ENCODE peak calls at places on chromosome 21, in five cellular contexts. One of them, this sample, is unnamed. For H3K9me3 and H3K27me3, the result is how much of the 10 kb centered on the place peaks cover.

GRCh38 chr21:45091540-45092322 is 17.4 kb downstream of the ADARB1 start:
- DNase-seq in neuronal stem cell: no peak
- DNase-seq in upper lobe of right lung: no peak
- DNase-seq in tibial artery: no peak
- DNase-seq in Peyer's patch: no peak
- DNase-seq in this sample: no peak

GRCh38 chr21:36902793-36903192 is 63.7 kb downstream of the HLCS start:
- DNase-seq in upper lobe of right lung: no peak
- DNase-seq in Peyer's patch: no peak
- DNase-seq in neuronal stem cell: no peak
- DNase-seq in tibial artery: no peak
- DNase-seq in this sample: no peak

GRCh38 chr21:45412909-45413581 is 8.1 kb downstream of the COL18A1 start:
- DNase-seq in Peyer's patch: no peak
- DNase-seq in tibial artery: peak
- DNase-seq in upper lobe of right lung: no peak
- DNase-seq in neuronal stem cell: no peak
- DNase-seq in this sample: peak

GRCh38 chr21:37435719-37436118 is 69.1 kb downstream of the DYRK1A start:
- DNase-seq in neuronal stem cell: no peak
- DNase-seq in tibial artery: no peak
- DNase-seq in Peyer's patch: no peak
- DNase-seq in upper lobe of right lung: no peak
- DNase-seq in this sample: no peak

GRCh38 chr21:20551939-20552338 is 446.3 kb upstream of the NCAM2 start:
- DNase-seq in neuronal stem cell: no peak
- DNase-seq in tibial artery: no peak
- DNase-seq in upper lobe of right lung: no peak
- DNase-seq in Peyer's patch: no peak
- DNase-seq in this sample: no peak

GRCh38 chr21:34639882-34640788 is 25.2 kb upstream of the RCAN1 start:
- DNase-seq in neuronal stem cell: no peak
- DNase-seq in tibial artery: no peak
- DNase-seq in Peyer's patch: no peak
- DNase-seq in upper lobe of right lung: no peak
- DNase-seq in this sample: peak

GRCh38 chr21:28447453-28447852 is 545.2 kb downstream of the LTN1 start:
- DNase-seq in neuronal stem cell: no peak
- DNase-seq in Peyer's patch: no peak
- DNase-seq in upper lobe of right lung: no peak
- DNase-seq in tibial artery: no peak
- DNase-seq in this sample: no peak

GRCh38 chr21:29372063-29372802 is 73.5 kb downstream of the BACH1 start:
- DNase-seq in tibial artery: no peak
- DNase-seq in upper lobe of right lung: no peak
- DNase-seq in Peyer's patch: no peak
- DNase-seq in neuronal stem cell: peak
- DNase-seq in this sample: peak

GRCh38 chr21:29829514-29830255 is 110.1 kb downstream of the GRIK1 start:
- DNase-seq in upper lobe of right lung: no peak
- DNase-seq in neuronal stem cell: no peak
- DNase-seq in tibial artery: no peak
- DNase-seq in Peyer's patch: no peak
- DNase-seq in this sample: no peak

GRCh38 chr21:33642896-33643657 is 776 bp downstream of the ITSN1 start:
- DNase-seq in Peyer's patch: peak
- DNase-seq in neuronal stem cell: no peak
- DNase-seq in upper lobe of right lung: peak
- DNase-seq in tibial artery: peak
- DNase-seq in this sample: no peak

GRCh38 chr21:35649186-35649585 is 411.1 kb downstream of the SETD4 start:
- DNase-seq in upper lobe of right lung: no peak
- DNase-seq in tibial artery: no peak
- DNase-seq in neuronal stem cell: no peak
- DNase-seq in Peyer's patch: no peak
- DNase-seq in this sample: no peak

GRCh38 chr21:26506951-26507350 is 66.1 kb downstream of the CYYR1 start:
- DNase-seq in upper lobe of right lung: no peak
- DNase-seq in neuronal stem cell: no peak
- DNase-seq in Peyer's patch: no peak
- DNase-seq in tibial artery: no peak
- DNase-seq in this sample: no peak

GRCh38 chr21:38228115-38228514 is 28.7 kb upstream of the KCNJ15 start:
- DNase-seq in Peyer's patch: no peak
- DNase-seq in upper lobe of right lung: no peak
- DNase-seq in tibial artery: no peak
- DNase-seq in neuronal stem cell: no peak
- DNase-seq in this sample: no peak

GRCh38 chr21:45644041-45644906 is 749 bp downstream of the PCBP3 start:
- DNase-seq in upper lobe of right lung: no peak
- DNase-seq in tibial artery: no peak
- DNase-seq in neuronal stem cell: peak
- DNase-seq in Peyer's patch: peak
- DNase-seq in this sample: peak

GRCh38 chr21:45387506-45387905 is 17.5 kb upstream of the COL18A1 start:
- DNase-seq in neuronal stem cell: no peak
- DNase-seq in Peyer's patch: peak
- DNase-seq in tibial artery: no peak
- DNase-seq in upper lobe of right lung: peak
- DNase-seq in this sample: no peak

GRCh38 chr21:33254766-33255165 is 11.4 kb upstream of the IL10RB start:
- DNase-seq in upper lobe of right lung: no peak
- DNase-seq in neuronal stem cell: no peak
- DNase-seq in Peyer's patch: no peak
- DNase-seq in tibial artery: no peak
- DNase-seq in this sample: no peak

GRCh38 chr21:39670741-39671140 is 58.0 kb downstream of the B3GALT5 start:
- DNase-seq in Peyer's patch: no peak
- DNase-seq in neuronal stem cell: no peak
- DNase-seq in tibial artery: no peak
- DNase-seq in upper lobe of right lung: no peak
- DNase-seq in this sample: no peak

GRCh38 chr21:41681336-41681801 is 85.5 kb downstream of the RIPK4 start:
- DNase-seq in upper lobe of right lung: peak
- DNase-seq in Peyer's patch: peak
- DNase-seq in neuronal stem cell: no peak
- DNase-seq in tibial artery: peak
- DNase-seq in this sample: no peak

GRCh38 chr21:26958792-26959191 is 8.1 kb downstream of the ADAMTS5 start:
- DNase-seq in tibial artery: no peak
- DNase-seq in neuronal stem cell: no peak
- DNase-seq in Peyer's patch: no peak
- DNase-seq in upper lobe of right lung: no peak
- DNase-seq in this sample: no peak

GRCh38 chr21:18608226-18608625 is 204.6 kb upstream of the TMPRSS15 start:
- DNase-seq in Peyer's patch: no peak
- DNase-seq in tibial artery: no peak
- DNase-seq in upper lobe of right lung: no peak
- DNase-seq in neuronal stem cell: no peak
- DNase-seq in this sample: no peak

GRCh38 chr21:28229811-28230210 is 762.9 kb downstream of the LTN1 start:
- DNase-seq in Peyer's patch: no peak
- DNase-seq in upper lobe of right lung: no peak
- DNase-seq in tibial artery: no peak
- DNase-seq in neuronal stem cell: no peak
- DNase-seq in this sample: no peak

GRCh38 chr21:37082856-37083611 is 10.0 kb downstream of the TTC3 start:
- DNase-seq in upper lobe of right lung: no peak
- DNase-seq in Peyer's patch: no peak
- DNase-seq in neuronal stem cell: no peak
- DNase-seq in tibial artery: no peak
- DNase-seq in this sample: no peak

GRCh38 chr21:40200962-40201361 is 333.7 kb downstream of the PCP4 start:
- DNase-seq in upper lobe of right lung: no peak
- DNase-seq in tibial artery: no peak
- DNase-seq in Peyer's patch: no peak
- DNase-seq in neuronal stem cell: no peak
- DNase-seq in this sample: no peak

GRCh38 chr21:36591326-36591970 is 107.5 kb upstream of the SIM2 start:
- DNase-seq in Peyer's patch: no peak
- DNase-seq in upper lobe of right lung: no peak
- DNase-seq in tibial artery: no peak
- DNase-seq in neuronal stem cell: no peak
- DNase-seq in this sample: no peak

GRCh38 chr21:33196956-33197374 is 32.8 kb upstream of the IFNAR2 start:
- DNase-seq in tibial artery: peak
- DNase-seq in Peyer's patch: peak
- DNase-seq in upper lobe of right lung: peak
- DNase-seq in neuronal stem cell: peak
- DNase-seq in this sample: peak

DNA sequence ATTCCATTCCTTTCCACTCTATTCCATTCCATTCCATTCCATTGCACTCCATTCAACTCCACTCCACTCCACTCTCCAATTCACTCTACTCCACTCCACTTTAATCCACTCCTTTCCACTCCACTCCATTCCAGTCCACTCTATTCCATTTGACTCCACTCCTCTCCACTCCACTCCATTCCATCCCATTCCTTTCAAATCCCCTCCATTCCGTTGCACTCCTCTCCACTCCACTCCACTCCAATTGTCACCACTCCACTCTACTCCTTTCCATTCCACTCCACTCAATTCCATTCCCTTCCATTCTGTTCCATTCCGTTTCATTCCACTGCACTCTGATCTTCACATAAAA is 2563.7 kb upstream of the TPTE start:
- DNase-seq in tibial artery: no peak
- DNase-seq in Peyer's patch: no peak
- DNase-seq in neuronal stem cell: no peak
- DNase-seq in upper lobe of right lung: no peak
- DNase-seq in this sample: no peak
- H3K9me3 ChIP-seq in tibial artery: half or more
- H3K9me3 ChIP-seq in Peyer's patch: under half
- H3K9me3 ChIP-seq in neuronal stem cell: under half
- H3K9me3 ChIP-seq in upper lobe of right lung: half or more
- H3K9me3 ChIP-seq in this sample: under half

DNA sequence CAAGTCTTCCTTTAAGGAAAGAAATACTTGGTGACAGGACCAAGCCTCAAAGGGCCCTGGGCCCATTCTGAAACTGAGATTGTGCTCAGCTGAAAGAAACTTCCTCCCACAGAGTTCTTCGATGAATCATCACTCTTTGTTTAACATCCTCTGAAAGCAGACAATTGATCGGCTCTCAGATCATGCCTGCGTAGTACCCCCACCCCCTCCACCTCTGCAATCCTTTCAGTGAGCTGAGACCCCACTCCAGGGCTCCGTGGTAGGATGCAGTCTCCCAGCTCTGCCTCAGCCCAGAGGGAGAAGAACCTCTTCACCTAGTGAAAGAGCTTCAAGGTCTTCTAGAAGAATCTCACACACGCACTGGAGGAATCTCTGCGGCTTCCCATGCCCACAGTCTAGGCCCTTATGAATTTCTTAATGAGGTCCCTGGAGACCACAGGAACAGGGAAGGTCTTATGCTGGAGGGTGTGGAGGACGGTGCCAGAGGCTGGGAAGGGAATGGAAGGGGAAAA is 104.9 kb upstream of the SOD1 start:
- DNase-seq in upper lobe of right lung: peak
- DNase-seq in neuronal stem cell: peak
- DNase-seq in Peyer's patch: no peak
- DNase-seq in tibial artery: no peak
- DNase-seq in this sample: no peak
- H3K4me3 ChIP-seq in upper lobe of right lung: no peak
- H3K4me3 ChIP-seq in neuronal stem cell: peak
- H3K4me3 ChIP-seq in Peyer's patch: no peak
- H3K4me3 ChIP-seq in tibial artery: no peak
- H3K4me3 ChIP-seq in this sample: no peak

GRCh38 chr21:42784276-42784675 is 95.1 kb downstream of the WDR4 start:
- DNase-seq in upper lobe of right lung: no peak
- DNase-seq in Peyer's patch: no peak
- DNase-seq in tibial artery: no peak
- DNase-seq in neuronal stem cell: no peak
- DNase-seq in this sample: no peak
- H3K27me3 ChIP-seq in upper lobe of right lung: under half
- H3K27me3 ChIP-seq in Peyer's patch: under half
- H3K27me3 ChIP-seq in tibial artery: under half
- H3K27me3 ChIP-seq in neuronal stem cell: under half
- H3K27me3 ChIP-seq in this sample: under half

GRCh38 chr21:15744926-15745325 is 15.1 kb downstream of the USP25 start:
- DNase-seq in neuronal stem cell: no peak
- DNase-seq in tibial artery: no peak
- DNase-seq in Peyer's patch: no peak
- DNase-seq in upper lobe of right lung: no peak
- DNase-seq in this sample: no peak
- H3K9me3 ChIP-seq in neuronal stem cell: under half
- H3K9me3 ChIP-seq in tibial artery: under half
- H3K9me3 ChIP-seq in Peyer's patch: under half
- H3K9me3 ChIP-seq in upper lobe of right lung: under half
- H3K9me3 ChIP-seq in this sample: under half

DNA sequence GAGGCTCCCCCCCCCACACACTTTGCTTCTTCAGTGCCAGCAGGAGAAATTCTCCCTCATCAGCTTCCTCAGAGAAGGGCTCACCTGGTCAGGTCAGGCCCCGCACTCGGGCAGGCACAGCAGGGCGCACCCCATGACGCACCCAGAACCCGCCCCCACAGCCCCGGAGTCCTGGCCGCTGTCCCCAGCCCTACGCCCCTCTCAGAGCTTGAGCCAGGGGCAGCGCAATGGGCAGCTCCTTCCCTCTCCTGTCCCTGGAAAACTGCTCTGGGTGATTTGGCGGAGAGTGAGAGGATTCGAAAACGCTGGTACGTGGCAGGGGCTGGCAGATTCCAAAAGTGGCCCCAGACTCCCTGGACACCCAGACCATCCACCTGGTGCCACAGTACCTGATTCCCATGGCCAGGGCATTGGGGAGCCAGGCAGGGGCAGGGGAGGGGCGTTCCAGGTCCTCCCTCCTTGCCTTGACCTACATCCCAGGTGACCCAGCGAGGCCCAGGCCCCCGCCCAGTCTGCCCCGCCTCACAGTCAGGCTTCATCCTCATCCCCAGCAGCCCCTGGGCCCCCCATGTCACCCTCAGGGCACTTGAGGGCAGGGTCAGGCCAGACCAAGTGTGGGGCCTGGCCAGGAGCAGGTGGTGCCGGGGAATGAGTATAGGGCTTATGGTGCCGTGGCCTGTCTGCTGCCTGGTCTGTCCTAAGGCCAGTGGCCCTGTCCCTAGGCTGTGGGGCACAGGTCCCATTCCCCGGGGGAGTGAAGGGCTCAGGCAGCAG is 23.8 kb downstream of the RRP1 start:
- DNase-seq in upper lobe of right lung: no peak
- DNase-seq in neuronal stem cell: no peak
- DNase-seq in tibial artery: no peak
- DNase-seq in Peyer's patch: no peak
- DNase-seq in this sample: no peak
- H3K4me3 ChIP-seq in upper lobe of right lung: no peak
- H3K4me3 ChIP-seq in neuronal stem cell: no peak
- H3K4me3 ChIP-seq in tibial artery: no peak
- H3K4me3 ChIP-seq in Peyer's patch: no peak
- H3K4me3 ChIP-seq in this sample: no peak

This sample was measured in CD4-positive, alpha-beta memory T cell.